ENCODE peak calls at places on chromosomes 12 and 14, in four cellular contexts. C is HEK293T, B is K562, P is GM12878. V is an unnamed sample.
A peak's percentile ranks its signal among the peaks of the same experiment; 100 is the strongest.

GRCh38 chr12:49588761-49589516 is 16.5 kb downstream of the FAM186B start:
- DNase-seq in C (no peak), B (no peak), P (no peak), V (no peak)

GRCh38 chr12:84512751-84513150 is 399.8 kb downstream of the SLC6A15 start:
- DNase-seq in C (no peak), B (no peak), P (no peak), V (no peak)

GRCh38 chr12:92080390-92081285 is 65.0 kb downstream of the BTG1 start:
- DNase-seq in C (peak; percentile 38), B (no peak), P (no peak), V (no peak)

GRCh38 chr12:47935196-47935595 is 28.2 kb upstream of the TMEM106C start:
- DNase-seq in C (no peak), B (no peak), P (no peak), V (peak; percentile 33)

GRCh38 chr14:87566986-87567385 is 426.0 kb downstream of the GALC start:
- DNase-seq in C (no peak), B (no peak), P (no peak), V (no peak)

GRCh38 chr14:50647282-50647681 is 20.8 kb downstream of the SAV1 start:
- DNase-seq in C (no peak), B (no peak), P (peak; percentile 45), V (no peak)

GRCh38 chr12:3293013-3293412 is 198.0 kb upstream of the PRMT8 start:
- DNase-seq in C (no peak), B (no peak), P (no peak), V (no peak)

GRCh38 chr14:91267965-91268437 is 23.5 kb upstream of the GPR68 start:
- DNase-seq in C (no peak), B (peak; percentile 51), P (no peak), V (no peak)

GRCh38 chr12:119704065-119704747 is 36.3 kb downstream of the PRKAB1 start:
- DNase-seq in C (no peak), B (no peak), P (no peak), V (no peak)

GRCh38 chr14:92164958-92165357 is 43.2 kb downstream of the CPSF2 start:
- DNase-seq in C (no peak), B (no peak), P (no peak), V (no peak)

GRCh38 chr12:125092872-125093680 is 27.8 kb downstream of the AACS start:
- DNase-seq in C (no peak), B (peak; percentile 35), P (no peak), V (peak; percentile 92)

GRCh38 chr14:32762886-32763285 is 175.8 kb upstream of the NPAS3 start:
- DNase-seq in C (no peak), B (no peak), P (no peak), V (no peak)

GRCh38 chr12:90958995-90959394 is 4.0 kb upstream of the CCER1 start:
- DNase-seq in C (no peak), B (no peak), P (no peak), V (no peak)

GRCh38 chr14:68576496-68577244 is 216.2 kb downstream of the ZFP36L1 start:
- DNase-seq in C (no peak), B (peak; percentile 8), P (no peak), V (peak; percentile 52)

GRCh38 chr12:132175496-132176357 is 31.5 kb downstream of the NOC4L start:
- DNase-seq in C (no peak), B (no peak), P (no peak), V (no peak)

GRCh38 chr14:55746533-55746932 is 166.5 kb downstream of the KTN1 start:
- DNase-seq in C (no peak), B (no peak), P (no peak), V (peak; percentile 14)

DNA sequence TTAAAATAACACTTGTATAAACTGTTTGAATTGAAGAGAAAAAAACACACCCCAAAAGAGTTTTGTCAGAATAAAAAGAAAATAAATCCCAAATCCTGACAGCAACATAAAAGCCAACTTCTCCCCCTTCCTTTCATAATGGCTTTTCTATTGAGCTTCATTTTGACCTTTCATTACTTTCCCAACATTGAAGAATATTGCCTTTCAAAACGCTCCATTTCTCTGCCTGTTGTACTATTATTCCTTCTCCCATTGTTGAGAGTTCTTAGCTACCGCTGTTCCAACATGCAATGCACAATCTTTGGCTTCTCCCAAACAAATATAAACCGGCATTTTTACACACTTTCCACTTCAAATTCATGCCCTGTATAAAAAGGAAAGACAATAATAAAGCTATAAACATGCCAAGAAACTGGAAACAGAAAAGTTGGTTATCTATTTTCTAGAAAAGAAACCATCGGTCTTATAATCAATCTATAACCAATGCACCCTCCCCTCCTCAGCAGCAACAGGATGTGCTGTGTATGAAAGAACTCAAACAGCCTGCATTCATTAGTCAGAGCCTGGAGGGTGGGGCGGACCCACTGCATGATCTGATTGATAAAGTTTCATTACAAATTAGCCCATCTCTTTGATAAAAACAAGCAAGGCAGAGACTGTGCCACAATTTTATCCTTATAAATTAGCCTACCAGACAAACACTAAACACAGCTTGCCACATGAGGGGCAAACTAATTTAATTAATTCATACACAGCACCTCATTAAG is 448.3 kb downstream of the BCAT1 start:
- DNase-seq in C (no peak), B (no peak), P (no peak), V (no peak)
- TF ChIP-seq TARDBP in C (no peak), B (no peak), P (no peak), V (no peak)

DNA sequence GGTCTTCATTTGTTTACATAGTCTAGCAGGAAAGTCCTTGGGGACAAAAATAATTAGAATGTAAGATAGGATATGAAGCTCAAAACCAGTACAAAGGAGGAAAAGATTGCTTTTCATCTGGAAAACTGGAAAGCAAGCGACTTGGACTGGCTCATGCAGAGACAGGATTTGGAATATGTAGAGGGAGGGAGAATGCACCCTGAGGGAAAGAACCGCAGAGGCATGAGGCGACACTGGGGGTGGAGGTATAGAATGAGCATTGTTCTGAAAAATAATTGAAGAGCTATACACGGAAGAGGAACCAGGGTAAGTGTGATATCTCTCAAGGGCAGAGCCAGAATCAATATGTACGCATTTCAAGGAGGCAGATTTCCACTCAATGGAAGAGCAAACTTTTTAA is 85.5 kb downstream of the PLEKHG3 start:
- DNase-seq in C (no peak), B (no peak), P (no peak), V (no peak)
- TF ChIP-seq TARDBP in C (no peak), B (no peak), P (no peak), V (no peak)

GRCh38 chr12:68792952-68793351 is 15.0 kb upstream of the MDM2 start:
- DNase-seq in C (peak; percentile 68), B (peak; percentile 72), P (peak; percentile 66), V (peak; percentile 70)
- TF ChIP-seq TARDBP in C (no peak), B (no peak), P (no peak), V (no peak)

GRCh38 chr12:112979281-112979680 is 962 bp downstream of the OAS2 start:
- DNase-seq in C (no peak), B (no peak), P (peak; percentile 38), V (no peak)
- TF ChIP-seq TARDBP in C (no peak), B (no peak), P (no peak), V (no peak)

GRCh38 chr12:123532808-123533649 is 490 bp downstream of the RILPL1 start:
- DNase-seq in C (peak; percentile 55), B (peak; percentile 54), P (no peak), V (peak; percentile 27)
- TF ChIP-seq TARDBP in C (no peak), B (no peak), P (no peak), V (peak; percentile 55)

DNA sequence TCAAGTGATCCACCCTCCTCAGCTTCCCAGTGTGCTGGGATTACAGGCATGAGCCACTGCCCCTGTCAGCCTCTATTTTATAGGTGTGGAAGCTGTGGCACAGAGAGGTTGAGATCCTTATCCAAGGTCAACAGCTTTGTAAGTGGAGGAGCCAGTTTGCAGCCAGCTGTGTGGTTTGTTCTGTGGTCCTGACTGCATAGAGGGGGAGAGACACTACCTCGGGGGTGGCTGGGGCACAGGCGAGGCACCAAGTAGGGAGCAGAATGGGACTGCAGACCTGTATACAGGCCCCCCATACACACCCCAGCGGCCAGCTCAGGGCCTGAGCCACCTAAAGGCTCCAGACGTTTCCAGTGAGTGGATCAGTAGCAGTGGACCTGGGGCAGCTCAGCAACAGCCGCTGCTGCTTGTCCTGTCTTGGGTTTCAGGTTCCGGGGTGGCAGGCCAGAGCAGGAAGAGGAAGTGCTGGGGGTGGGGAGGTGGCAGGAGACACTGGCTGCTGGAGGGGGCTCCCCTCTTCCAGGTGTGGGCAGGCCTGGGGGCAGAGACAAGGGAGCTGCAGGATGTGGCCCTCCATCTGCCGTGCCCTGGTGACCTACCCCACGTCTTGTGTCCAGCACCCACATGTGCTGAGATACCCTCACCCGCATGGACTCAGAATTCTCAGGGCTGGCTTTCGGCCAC is 11.0 kb downstream of the ORAI1 start:
- DNase-seq in C (no peak), B (peak; percentile 16), P (no peak), V (no peak)
- TF ChIP-seq TARDBP in C (no peak), B (no peak), P (no peak), V (no peak)

DNA sequence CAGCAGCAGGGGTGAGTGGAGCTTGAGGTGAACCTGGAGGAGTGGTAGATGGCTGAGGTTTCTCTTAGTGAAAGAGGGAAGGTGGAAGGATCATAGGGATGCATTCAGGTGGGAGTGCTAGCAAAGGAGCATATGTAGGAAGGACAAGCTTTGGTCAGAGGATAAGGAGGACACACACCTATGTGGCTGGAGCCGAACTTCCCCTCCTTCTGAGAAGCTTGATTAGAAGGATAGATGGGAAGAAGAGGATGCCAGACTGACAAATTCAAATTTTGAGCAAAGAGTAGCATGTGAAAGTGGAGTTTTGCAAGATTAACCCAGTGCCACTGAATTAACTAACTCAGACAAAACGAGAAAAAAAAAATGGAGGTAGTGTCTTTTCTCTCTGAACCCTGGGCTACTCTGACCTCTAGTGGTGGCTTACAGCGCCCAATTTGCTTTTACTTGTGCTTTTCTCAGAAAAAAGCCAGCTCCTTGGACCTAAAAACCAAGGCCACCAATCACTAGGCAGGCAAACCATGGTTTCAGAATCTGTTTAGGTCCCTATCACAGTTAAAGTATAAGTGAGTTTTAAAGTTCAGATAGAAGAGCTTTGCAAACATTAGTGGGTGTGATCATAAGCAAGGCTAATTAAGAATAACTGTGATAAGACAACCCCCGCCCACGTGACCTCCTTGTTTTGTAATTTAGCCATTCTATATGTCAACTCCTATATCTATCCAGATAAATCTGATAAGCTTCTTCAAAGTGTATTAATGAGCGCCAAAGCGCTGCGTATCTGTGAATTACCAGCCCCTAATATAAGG is 15.5 kb downstream of the EMP1 start:
- DNase-seq in C (peak; percentile 62), B (peak; percentile 41), P (no peak), V (peak; percentile 47)
- TF ChIP-seq TARDBP in C (no peak), B (no peak), P (no peak), V (no peak)

GRCh38 chr12:57250541-57250940 is 446 bp downstream of the STAC3 start:
- DNase-seq in C (no peak), B (no peak), P (no peak), V (no peak)

GRCh38 chr12:57244306-57244696 is 6.7 kb downstream of the STAC3 start:
- DNase-seq in C (no peak), B (no peak), P (no peak), V (no peak)

GRCh38 chr12:57248934-57249742 is 1.8 kb downstream of the STAC3 start:
- DNase-seq in C (no peak), B (peak; percentile 71), P (no peak), V (no peak)

GRCh38 chr12:57243521-57244305 is 7.3 kb downstream of the STAC3 start:
- DNase-seq in C (peak; percentile 80), B (peak; percentile 78), P (no peak), V (peak; percentile 54)

GRCh38 chr12:57247041-57247440 is 3.9 kb downstream of the STAC3 start:
- DNase-seq in C (no peak), B (no peak), P (no peak), V (no peak)
- TF ChIP-seq TARDBP in C (no peak), B (no peak), P (no peak), V (no peak)